ENCODE peak calls at places on chromosomes 1 and 21, in four cellular contexts. One of them, this sample, is unnamed.

GRCh38 chr1:231213831-231214573 is 27.0 kb upstream of the GNPAT start:
- DNase-seq in H1: no peak
- DNase-seq in BE2C: no peak
- DNase-seq in neural crest cell: no peak
- DNase-seq in this sample: no peak

GRCh38 chr1:2257245-2257627 is 29.1 kb downstream of the SKI start:
- DNase-seq in H1: no peak
- DNase-seq in BE2C: no peak
- DNase-seq in neural crest cell: no peak
- DNase-seq in this sample: no peak

GRCh38 chr1:224047538-224047937 is 66.4 kb upstream of the FBXO28 start:
- DNase-seq in H1: no peak
- DNase-seq in neural crest cell: no peak
- DNase-seq in BE2C: no peak
- DNase-seq in this sample: no peak

GRCh38 chr1:242523282-242523967 is 1.1 kb downstream of the PLD5 start:
- DNase-seq in neural crest cell: peak
- DNase-seq in H1: no peak
- DNase-seq in BE2C: no peak
- DNase-seq in this sample: peak

GRCh38 chr1:204417231-204417997 is 5.8 kb upstream of the PPP1R15B start:
- DNase-seq in H1: peak
- DNase-seq in neural crest cell: no peak
- DNase-seq in BE2C: peak
- DNase-seq in this sample: no peak

GRCh38 chr1:216851073-216851472 is 127.8 kb upstream of the ESRRG start:
- DNase-seq in BE2C: no peak
- DNase-seq in H1: no peak
- DNase-seq in neural crest cell: no peak
- DNase-seq in this sample: no peak

GRCh38 chr1:73980324-73981040 is 217.5 kb downstream of the LRRIQ3 start:
- DNase-seq in BE2C: no peak
- DNase-seq in H1: no peak
- DNase-seq in neural crest cell: no peak
- DNase-seq in this sample: no peak

GRCh38 chr21:44988607-44989537 is 49.0 kb downstream of the SLX9 start:
- DNase-seq in neural crest cell: no peak
- DNase-seq in H1: no peak
- DNase-seq in BE2C: peak
- DNase-seq in this sample: no peak

GRCh38 chr1:63326106-63326472 is 3.7 kb downstream of the FOXD3 start:
- DNase-seq in BE2C: no peak
- DNase-seq in neural crest cell: peak
- DNase-seq in H1: peak
- DNase-seq in this sample: peak